ENCODE peak calls at places on chromosomes 7 and 10, in nine cellular contexts. A, U, F, T, I, Q, W, H and P are unnamed samples.

GRCh38 chr7:301291-302053 is 11.5 kb downstream of the FOXL3 start:
- DNase-seq in A (no peak), U (no peak), F (no peak), T (no peak), I (no peak), Q (no peak), W (no peak), H (no peak), P (no peak)

GRCh38 chr7:32500922-32501341 is 5.6 kb downstream of the AVL9 start:
- DNase-seq in A (peak), U (no peak), F (peak), T (no peak), I (peak), Q (no peak), W (no peak), H (no peak), P (no peak)

GRCh38 chr10:104328916-104329710 is 9.2 kb downstream of the ITPRIP start:
- DNase-seq in A (peak), U (peak), F (peak), T (no peak), I (peak), Q (no peak), W (peak), H (peak), P (no peak)

GRCh38 chr7:135509589-135509838 is 388 bp downstream of the CNOT4 start:
- DNase-seq in A (no peak), U (no peak), F (no peak), T (no peak), I (no peak), Q (no peak), W (no peak), H (no peak), P (no peak)

GRCh38 chr10:103171278-103171677 is 21.8 kb downstream of the NT5C2 start:
- DNase-seq in A (no peak), U (no peak), F (peak), T (no peak), I (no peak), Q (no peak), W (no peak), H (no peak), P (no peak)

GRCh38 chr10:81116990-81117389 is 579.3 kb downstream of the SH2D4B start:
- DNase-seq in A (no peak), U (no peak), F (no peak), T (no peak), I (no peak), Q (no peak), W (no peak), H (no peak), P (no peak)

GRCh38 chr10:6918305-6918704 is 338.2 kb upstream of the PRKCQ start:
- DNase-seq in A (no peak), U (no peak), F (no peak), T (no peak), I (peak), Q (no peak), W (no peak), H (peak), P (peak)

GRCh38 chr7:100865372-100865911 is 1.7 kb upstream of the TRIP6 start:
- DNase-seq in A (peak), U (no peak), F (peak), T (no peak), I (no peak), Q (peak), W (no peak), H (no peak), P (no peak)

GRCh38 chr10:119679480-119679829 is 28.3 kb downstream of the BAG3 start:
- DNase-seq in A (no peak), U (no peak), F (no peak), T (no peak), I (no peak), Q (no peak), W (no peak), H (no peak), P (no peak)

GRCh38 chr7:127892488-127893314 is 138.5 kb downstream of the LRRC4 start:
- DNase-seq in A (no peak), U (no peak), F (no peak), T (no peak), I (peak), Q (no peak), W (no peak), H (no peak), P (no peak)

GRCh38 chr7:101315336-101315735 is 6.3 kb downstream of the IFT22 start:
- DNase-seq in A (peak), U (peak), F (no peak), T (no peak), I (peak), Q (peak), W (peak), H (peak), P (peak)

GRCh38 chr7:27923308-27923980 is 183.5 kb downstream of the TAX1BP1 start:
- DNase-seq in A (no peak), U (no peak), F (no peak), T (peak), I (no peak), Q (no peak), W (no peak), H (no peak), P (no peak)

GRCh38 chr7:74417419-74417971 is 36.2 kb upstream of the GTF2IRD1 start:
- DNase-seq in A (peak), U (peak), F (peak), T (peak), I (peak), Q (peak), W (peak), H (peak), P (peak)

GRCh38 chr10:108358912-108359311 is 1194.4 kb upstream of the SORCS1 start:
- DNase-seq in A (peak), U (peak), F (peak), T (no peak), I (peak), Q (no peak), W (no peak), H (no peak), P (no peak)

GRCh38 chr10:132228616-132229015 is 41.9 kb downstream of the DPYSL4 start:
- DNase-seq in A (no peak), U (no peak), F (no peak), T (no peak), I (no peak), Q (no peak), W (no peak), H (no peak), P (no peak)

GRCh38 chr10:93995598-93996271 is 2.0 kb downstream of the PLCE1 start:
- DNase-seq in A (peak), U (no peak), F (peak), T (no peak), I (no peak), Q (no peak), W (no peak), H (no peak), P (no peak)

GRCh38 chr7:28355553-28356319 is 56.6 kb upstream of the CREB5 start:
- DNase-seq in A (no peak), U (no peak), F (no peak), T (no peak), I (no peak), Q (peak), W (no peak), H (no peak), P (no peak)

GRCh38 chr7:52026140-52026539 is 709.5 kb upstream of the COBL start:
- DNase-seq in A (no peak), U (no peak), F (no peak), T (no peak), I (no peak), Q (no peak), W (no peak), H (no peak), P (no peak)

GRCh38 chr10:107545717-107546116 is 381.2 kb upstream of the SORCS1 start:
- DNase-seq in A (no peak), U (no peak), F (peak), T (no peak), I (no peak), Q (no peak), W (no peak), H (no peak), P (no peak)

GRCh38 chr7:42549212-42549611 is 312.2 kb upstream of the GLI3 start:
- DNase-seq in A (no peak), U (no peak), F (no peak), T (no peak), I (no peak), Q (no peak), W (no peak), H (no peak), P (no peak)

GRCh38 chr7:98598846-98599615 is 18.1 kb upstream of the NPTX2 start:
- DNase-seq in A (no peak), U (no peak), F (no peak), T (no peak), I (no peak), Q (no peak), W (no peak), H (no peak), P (no peak)

GRCh38 chr7:47104206-47104549 is 477.7 kb downstream of the TNS3 start:
- DNase-seq in A (no peak), U (no peak), F (no peak), T (no peak), I (no peak), Q (no peak), W (no peak), H (no peak), P (no peak)

GRCh38 chr7:69617364-69617763 is 19.1 kb downstream of the AUTS2 start:
- DNase-seq in A (no peak), U (no peak), F (no peak), T (no peak), I (no peak), Q (no peak), W (no peak), H (no peak), P (no peak)

GRCh38 chr10:117472872-117473271 is 69.7 kb upstream of the EMX2 start:
- DNase-seq in A (no peak), U (no peak), F (no peak), T (no peak), I (no peak), Q (no peak), W (no peak), H (no peak), P (no peak)

GRCh38 chr7:128209229-128210035 is 31.6 kb upstream of the LEP start:
- DNase-seq in A (peak), U (peak), F (peak), T (peak), I (peak), Q (peak), W (peak), H (peak), P (peak)

GRCh38 chr7:148473694-148474222 is 116.8 kb upstream of the C7orf33 start:
- DNase-seq in A (no peak), U (no peak), F (no peak), T (no peak), I (no peak), Q (no peak), W (no peak), H (no peak), P (no peak)

GRCh38 chr10:3625959-3626751 is 158.9 kb downstream of the KLF6 start:
- DNase-seq in A (peak), U (no peak), F (peak), T (no peak), I (no peak), Q (no peak), W (no peak), H (no peak), P (no peak)